ENCODE peak calls at places on chromosomes 3 and 15, in five cellular contexts. I is CD8-positive, alpha-beta T cell; V is psoas muscle; O is ovary; G is breast epithelium. S is an unnamed sample.

GRCh38 chr15:40197434-40197833 is 36.6 kb downstream of the BUB1B start:
- DNase-seq in I (no peak), V (no peak), O (no peak), G (no peak), S (no peak)

GRCh38 chr15:66138096-66138783 is 115.3 kb downstream of the MEGF11 start:
- DNase-seq in I (no peak), V (no peak), O (peak; percentile 54), G (no peak), S (no peak)

GRCh38 chr3:153614563-153614962 is 452.5 kb downstream of the RAP2B start:
- DNase-seq in I (no peak), V (no peak), O (no peak), G (no peak), S (no peak)

GRCh38 chr3:33957176-33957575 is 158.7 kb downstream of the PDCD6IP start:
- DNase-seq in I (no peak), V (no peak), O (no peak), G (no peak), S (no peak)

GRCh38 chr3:125231895-125232294 is 19.3 kb upstream of the SLC12A8 start:
- DNase-seq in I (no peak), V (no peak), O (no peak), G (no peak), S (no peak)

GRCh38 chr3:143301031-143301430 is 181.5 kb downstream of the CHST2 start:
- DNase-seq in I (no peak), V (no peak), O (no peak), G (no peak), S (no peak)

GRCh38 chr3:34957707-34958106 is 681.6 kb upstream of the ARPP21 start:
- DNase-seq in I (no peak), V (no peak), O (no peak), G (no peak), S (no peak)

GRCh38 chr3:40718681-40719080 is 193.9 kb downstream of the ZNF621 start:
- DNase-seq in I (no peak), V (no peak), O (no peak), G (no peak), S (peak; percentile 45)

GRCh38 chr3:107345968-107346367 is 31.3 kb upstream of the CCDC54 start:
- DNase-seq in I (no peak), V (no peak), O (no peak), G (no peak), S (no peak)

GRCh38 chr15:40990789-40991188 is 37.5 kb downstream of the CHAC1 start:
- DNase-seq in I (no peak), V (no peak), O (no peak), G (no peak), S (no peak)

GRCh38 chr3:40310690-40311089 is 1.2 kb downstream of the EIF1B start:
- DNase-seq in I (no peak), V (no peak), O (no peak), G (no peak), S (no peak)

GRCh38 chr3:182028081-182028480 is 316.4 kb downstream of the SOX2 start:
- DNase-seq in I (no peak), V (no peak), O (no peak), G (no peak), S (no peak)

GRCh38 chr3:42012935-42013651 is 51.2 kb upstream of the ULK4 start:
- DNase-seq in I (peak; percentile 65), V (peak; percentile 78), O (no peak), G (peak; percentile 57), S (peak; percentile 90)

GRCh38 chr3:151788401-151788800 is 25.5 kb upstream of the AADAC start:
- DNase-seq in I (no peak), V (no peak), O (no peak), G (no peak), S (no peak)

GRCh38 chr3:147419062-147419701 is 10.0 kb downstream of the ZIC1 start:
- DNase-seq in I (no peak), V (peak; percentile 84), O (peak; percentile 35), G (no peak), S (no peak)

GRCh38 chr3:123298903-123299302 is 97.2 kb downstream of the SEC22A start:
- DNase-seq in I (no peak), V (no peak), O (no peak), G (no peak), S (no peak)

GRCh38 chr3:18562364-18563154 is 137.4 kb upstream of the SATB1 start:
- DNase-seq in I (no peak), V (no peak), O (no peak), G (no peak), S (no peak)

GRCh38 chr3:111904376-111905241 is 45.5 kb downstream of the PHLDB2 start:
- DNase-seq in I (no peak), V (no peak), O (no peak), G (no peak), S (no peak)

GRCh38 chr3:110568246-110568645 is 503.4 kb upstream of the NECTIN3 start:
- DNase-seq in I (no peak), V (no peak), O (no peak), G (no peak), S (no peak)

GRCh38 chr3:53288214-53288613 is 32.4 kb upstream of the TKT start:
- DNase-seq in I (no peak), V (no peak), O (no peak), G (no peak), S (no peak)

GRCh38 chr3:154338570-154338969 is 14.3 kb upstream of the DHX36 start:
- DNase-seq in I (no peak), V (no peak), O (no peak), G (no peak), S (no peak)

GRCh38 chr3:128080323-128080898 is 28.2 kb downstream of the SEC61A1 start:
- DNase-seq in I (no peak), V (no peak), O (no peak), G (no peak), S (no peak)

GRCh38 chr3:101574388-101575156 is 592 bp downstream of the PCNP start:
- DNase-seq in I (no peak), V (peak; percentile 61), O (peak; percentile 61), G (peak; percentile 59), S (no peak)

GRCh38 chr3:45712434-45713110 is 23.4 kb downstream of the SACM1L start:
- DNase-seq in I (no peak), V (no peak), O (no peak), G (no peak), S (no peak)

GRCh38 chr15:76932090-76932966 is 779 bp downstream of the RCN2 start:
- DNase-seq in I (peak; percentile 11), V (no peak), O (no peak), G (no peak), S (no peak)

GRCh38 chr3:156978471-156978961 is 152.4 kb downstream of the LEKR1 start:
- DNase-seq in I (no peak), V (no peak), O (no peak), G (no peak), S (peak; percentile 74)

GRCh38 chr15:70269331-70269911 is 171.7 kb upstream of the TLE3 start:
- DNase-seq in I (no peak), V (no peak), O (no peak), G (no peak), S (no peak)

GRCh38 chr3:66443404-66443803 is 57.4 kb downstream of the LRIG1 start:
- DNase-seq in I (no peak), V (no peak), O (no peak), G (no peak), S (no peak)

GRCh38 chr3:66441124-66441523 is 59.7 kb downstream of the LRIG1 start:
- DNase-seq in I (no peak), V (no peak), O (no peak), G (no peak), S (no peak)

GRCh38 chr3:66442254-66443249 is 58.3 kb downstream of the LRIG1 start:
- DNase-seq in I (no peak), V (peak; percentile 71), O (peak; percentile 74), G (no peak), S (no peak)

GRCh38 chr3:66439666-66440344 is 61.0 kb downstream of the LRIG1 start:
- DNase-seq in I (no peak), V (no peak), O (no peak), G (no peak), S (no peak)

GRCh38 chr3:66441692-66442091 is 59.1 kb downstream of the LRIG1 start:
- DNase-seq in I (no peak), V (no peak), O (no peak), G (no peak), S (no peak)
- H3K4me3 ChIP-seq in I (no peak overlapping the region), V (no peak overlapping the region), O (no peak overlapping the region), G (no peak overlapping the region), S (no peak overlapping the region)

DNA sequence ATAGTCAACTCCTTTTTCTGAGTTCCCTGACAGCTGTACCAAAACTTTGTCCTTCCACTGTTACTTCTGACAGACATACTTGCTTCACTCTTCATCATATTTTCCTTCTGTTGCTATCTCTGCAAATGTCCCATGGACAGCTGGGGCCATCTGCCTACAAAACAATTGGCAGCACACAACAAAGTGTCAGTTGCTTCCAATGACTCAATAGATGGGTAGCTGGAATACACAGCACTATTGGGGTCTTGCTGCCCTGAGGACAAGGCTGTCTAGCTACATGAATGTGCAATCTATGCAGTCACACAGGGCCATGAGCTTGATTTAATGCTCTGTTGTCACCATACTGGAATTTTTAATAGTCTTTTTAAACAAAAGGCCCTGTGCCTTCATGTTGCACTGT is 192.8 kb downstream of the DTWD1 start:
- DNase-seq in I (no peak), V (no peak), O (no peak), G (no peak), S (no peak)
- TF ChIP-seq CTCF in I (no peak), V (no peak), O (no peak), G (no peak), S (no peak)

DNA sequence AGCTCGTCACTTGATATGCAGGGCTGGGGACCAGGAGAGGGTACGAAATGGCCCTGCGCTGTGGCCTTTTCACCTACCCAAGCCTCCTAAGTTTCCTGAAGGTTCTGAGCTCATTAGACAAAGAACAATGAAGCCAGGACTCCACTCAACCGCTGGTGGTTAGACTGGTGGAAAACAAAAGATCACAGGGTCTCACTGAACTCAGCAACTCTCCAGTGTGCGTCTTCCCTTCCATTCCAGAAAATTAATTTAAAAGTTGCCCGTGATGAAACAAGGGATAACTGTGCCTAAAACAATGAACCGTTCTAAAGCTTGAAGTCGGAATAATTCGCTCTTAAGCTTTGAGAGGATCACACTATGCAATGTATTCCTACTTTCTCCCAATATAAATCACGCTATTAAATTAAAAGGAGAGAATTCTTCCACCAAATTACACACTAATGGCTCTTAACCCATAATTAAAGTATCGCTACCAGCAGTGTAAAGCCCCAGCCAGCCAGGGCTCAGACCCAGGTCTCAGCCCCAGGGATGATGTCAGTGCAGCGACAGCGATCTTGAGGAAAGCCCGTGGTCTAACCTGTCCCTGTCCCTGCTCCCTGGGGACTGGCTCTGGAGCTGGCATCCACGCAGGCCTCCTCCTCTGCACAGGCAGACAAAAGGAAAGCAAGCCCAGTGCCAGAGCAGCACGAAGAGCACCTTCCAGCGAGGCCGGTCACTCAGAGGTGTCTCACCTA is 4.9 kb downstream of the VGLL4 start:
- DNase-seq in I (no peak), V (no peak), O (no peak), G (no peak), S (no peak)
- H3K4me3 ChIP-seq in I (no peak overlapping the region), V (peak overlapping the region; percentile 76), O (peak overlapping the region; percentile 24), G (peak overlapping the region; percentile 59), S (no peak overlapping the region)

GRCh38 chr15:72688697-72689096 is 2.7 kb downstream of the BBS4 start:
- DNase-seq in I (no peak), V (no peak), O (no peak), G (no peak), S (no peak)

GRCh38 chr15:72680931-72681330 is 5.1 kb downstream of the HIGD2B start:
- DNase-seq in I (no peak), V (no peak), O (no peak), G (no peak), S (no peak)

GRCh38 chr15:72682772-72683171 is 3.2 kb downstream of the HIGD2B start:
- DNase-seq in I (no peak), V (no peak), O (no peak), G (no peak), S (no peak)

GRCh38 chr15:72685925-72686794 is at the start of the genes BBS4 and HIGD2B:
- DNase-seq in I (peak; percentile 88), V (peak; percentile 87), O (peak; percentile 87), G (peak; percentile 90), S (peak; percentile 75)

GRCh38 chr15:72685301-72685924 is 569 bp downstream of the HIGD2B start:
- DNase-seq in I (no peak), V (no peak), O (no peak), G (no peak), S (no peak)
- TF ChIP-seq CTCF in I (no peak), V (no peak), O (no peak), G (peak; percentile 11), S (no peak)

S was measured in GM12864.